ENCODE peak calls at places on chromosomes 6 and 20, in five cellular contexts. V is kidney epithelial cell; Z is left cardiac atrium; Q is T-helper 17 cell; W is stimulated activated CD8-positive, alpha-beta memory T cell treated with anti-CD3 and anti-CD28 coated beads, Interleukin-2, amount 100 ng/mL, for 48 hours. O is an unnamed sample.
A peak's percentile ranks its signal among the peaks of the same experiment; 100 is the strongest.

GRCh38 chr20:35985789-35986188 is 17.4 kb downstream of the CNBD2 start:
- DNase-seq in V (no peak), Z (no peak), Q (no peak), W (no peak), O (no peak)

GRCh38 chr6:139257821-139258398 is 33.9 kb downstream of the TXLNB start:
- DNase-seq in V (no peak), Z (no peak), Q (no peak), W (no peak), O (no peak)

GRCh38 chr6:40965046-40965445 is 74.0 kb downstream of the UNC5CL start:
- DNase-seq in V (no peak), Z (no peak), Q (no peak), W (no peak), O (no peak)

GRCh38 chr6:166955121-166955864 is 1.1 kb downstream of the RNASET2 start:
- DNase-seq in V (no peak), Z (peak; percentile 41), Q (no peak), W (no peak), O (peak; percentile 37)

GRCh38 chr6:110328231-110328630 is 29.9 kb downstream of the METTL24 start:
- DNase-seq in V (no peak), Z (no peak), Q (no peak), W (no peak), O (no peak)

GRCh38 chr6:34391023-34391485 is 1.4 kb downstream of the NUDT3 start:
- DNase-seq in V (no peak), Z (peak; percentile 37), Q (no peak), W (no peak), O (peak; percentile 22)

GRCh38 chr6:36210157-36210556 is 13.6 kb downstream of the BRPF3 start:
- DNase-seq in V (no peak), Z (no peak), Q (no peak), W (no peak), O (no peak)

GRCh38 chr20:63778857-63779256 is 39.3 kb downstream of the SLC2A4RG start:
- DNase-seq in V (no peak), Z (no peak), Q (no peak), W (no peak), O (no peak)

GRCh38 chr6:135179920-135180457 is 1.1 kb upstream of the MYB start:
- DNase-seq in V (no peak), Z (no peak), Q (no peak), W (no peak), O (no peak)

GRCh38 chr6:40373267-40373666 is 213.9 kb downstream of the LRFN2 start:
- DNase-seq in V (no peak), Z (no peak), Q (no peak), W (no peak), O (no peak)

GRCh38 chr6:39831701-39832100 is 39.5 kb downstream of the DAAM2 start:
- DNase-seq in V (no peak), Z (no peak), Q (no peak), W (no peak), O (no peak)

GRCh38 chr6:14499309-14499708 is 381.7 kb downstream of the CD83 start:
- DNase-seq in V (no peak), Z (no peak), Q (no peak), W (no peak), O (no peak)

GRCh38 chr6:134551245-134551960 is 233.5 kb upstream of the SGK1 start:
- DNase-seq in V (no peak), Z (no peak), Q (no peak), W (no peak), O (no peak)

GRCh38 chr6:67475700-67476099 is 1159.4 kb upstream of the ADGRB3 start:
- DNase-seq in V (no peak), Z (no peak), Q (no peak), W (no peak), O (no peak)

GRCh38 chr6:125307964-125308615 is 6.3 kb upstream of the HDDC2 start:
- DNase-seq in V (no peak), Z (no peak), Q (no peak), W (no peak), O (no peak)

GRCh38 chr6:126372626-126373025 is 32.7 kb downstream of the CENPW start:
- DNase-seq in V (no peak), Z (no peak), Q (no peak), W (no peak), O (no peak)

GRCh38 chr6:40845588-40845987 is 193.4 kb downstream of the UNC5CL start:
- DNase-seq in V (no peak), Z (peak; percentile 35), Q (no peak), W (no peak), O (peak; percentile 42)

GRCh38 chr20:25295386-25296093 is 47.7 kb downstream of the PYGB start:
- DNase-seq in V (no peak), Z (peak; percentile 64), Q (no peak), W (no peak), O (peak; percentile 89)

GRCh38 chr6:167452338-167453081 is 127.6 kb downstream of the TTLL2 start:
- DNase-seq in V (no peak), Z (no peak), Q (no peak), W (no peak), O (no peak)

GRCh38 chr20:26163890-26164289 is 467.2 kb upstream of the ZNF337 start:
- DNase-seq in V (peak; percentile 76), Z (no peak), Q (no peak), W (no peak), O (no peak)

GRCh38 chr6:38234934-38235678 is 404.6 kb downstream of the BTBD9 start:
- DNase-seq in V (no peak), Z (no peak), Q (no peak), W (no peak), O (no peak)

GRCh38 chr6:15527838-15528617 is 134.8 kb downstream of the DTNBP1 start:
- DNase-seq in V (no peak), Z (no peak), Q (no peak), W (no peak), O (no peak)

GRCh38 chr20:10769700-10770099 is 95.9 kb upstream of the JAG1 start:
- DNase-seq in V (no peak), Z (no peak), Q (no peak), W (no peak), O (no peak)

GRCh38 chr6:3088446-3088845 is 20.2 kb downstream of the RIPK1 start:
- DNase-seq in V (no peak), Z (no peak), Q (no peak), W (no peak), O (no peak)

GRCh38 chr6:5744497-5744896 is 262.2 kb downstream of the NRN1 start:
- DNase-seq in V (no peak), Z (peak; percentile 42), Q (no peak), W (no peak), O (no peak)

GRCh38 chr6:157981395-157982296 is at the start of gene SYNJ2:
- DNase-seq in V (no peak), Z (peak; percentile 82), Q (peak; percentile 84), W (peak; percentile 71), O (peak; percentile 66)

GRCh38 chr20:25540273-25540672 is 45.1 kb downstream of the NINL start:
- DNase-seq in V (no peak), Z (peak; percentile 43), Q (no peak), W (no peak), O (peak; percentile 76)

O was measured in T47D.